ENCODE peak calls at places on chromosomes 12 and 14, in ten cellular contexts. A is aorta; Z is GM23338; H is CD8-positive, alpha-beta T cell; R is psoas muscle; U is lower lobe of right lung; L is heart right ventricle; W is BJ; B is CD8-positive, alpha-beta memory T cell; O is H7. C is an unnamed sample. For H3K36me3, the result is how much of the 10 kb centered on the place peaks cover.

GRCh38 chr14:67429651-67430205 is 17.8 kb upstream of the PLEK2 start:
- DNase-seq in A (no peak), Z (no peak), H (no peak), R (no peak), U (no peak), L (no peak), W (peak), B (no peak), O (no peak), C (no peak)

GRCh38 chr12:91778938-91779400 is 366.7 kb downstream of the BTG1 start:
- DNase-seq in A (no peak), Z (no peak), H (peak), R (no peak), U (no peak), L (peak), W (peak), B (no peak), O (no peak), C (peak)

GRCh38 chr12:27332407-27333310 is at the start of gene BMAL2:
- DNase-seq in A (peak), Z (peak), H (no peak), R (peak), U (peak), L (peak), W (no peak), B (peak), O (peak), C (peak)

GRCh38 chr12:47881826-47882427 is 22.9 kb downstream of the VDR start:
- DNase-seq in A (no peak), Z (no peak), H (no peak), R (peak), U (no peak), L (no peak), W (peak), B (no peak), O (no peak), C (no peak)

GRCh38 chr12:1933342-1933992 is 15.0 kb upstream of the CACNA2D4 start:
- DNase-seq in A (no peak), Z (no peak), H (no peak), R (no peak), U (no peak), L (no peak), W (no peak), B (no peak), O (peak), C (no peak)

GRCh38 chr14:63361790-63362189 is 43.1 kb upstream of the GPHB5 start:
- DNase-seq in A (no peak), Z (no peak), H (no peak), R (no peak), U (no peak), L (no peak), W (no peak), B (no peak), O (no peak), C (no peak)

GRCh38 chr12:61654698-61655097 is 605.5 kb upstream of the USP15 start:
- DNase-seq in A (no peak), Z (no peak), H (no peak), R (no peak), U (no peak), L (no peak), W (no peak), B (no peak), O (no peak), C (no peak)

GRCh38 chr12:107447336-107447735 is 238.3 kb upstream of the PWP1 start:
- DNase-seq in A (no peak), Z (no peak), H (no peak), R (no peak), U (no peak), L (no peak), W (no peak), B (no peak), O (no peak), C (no peak)

GRCh38 chr14:71675126-71675901 is 256.9 kb upstream of the RGS6 start:
- DNase-seq in A (no peak), Z (peak), H (no peak), R (no peak), U (no peak), L (no peak), W (no peak), B (no peak), O (peak), C (no peak)

GRCh38 chr12:64828713-64829112 is 4.3 kb downstream of the TBC1D30 start:
- DNase-seq in A (no peak), Z (no peak), H (no peak), R (no peak), U (no peak), L (no peak), W (no peak), B (no peak), O (no peak), C (no peak)

GRCh38 chr12:64452559-64453329 is 824 bp downstream of the TBK1 start:
- DNase-seq in A (no peak), Z (peak), H (no peak), R (no peak), U (no peak), L (no peak), W (peak), B (no peak), O (peak), C (no peak)

GRCh38 chr12:104650541-104650940 is 193.8 kb downstream of the CHST11 start:
- DNase-seq in A (no peak), Z (no peak), H (no peak), R (no peak), U (no peak), L (no peak), W (no peak), B (no peak), O (no peak), C (no peak)

DNA sequence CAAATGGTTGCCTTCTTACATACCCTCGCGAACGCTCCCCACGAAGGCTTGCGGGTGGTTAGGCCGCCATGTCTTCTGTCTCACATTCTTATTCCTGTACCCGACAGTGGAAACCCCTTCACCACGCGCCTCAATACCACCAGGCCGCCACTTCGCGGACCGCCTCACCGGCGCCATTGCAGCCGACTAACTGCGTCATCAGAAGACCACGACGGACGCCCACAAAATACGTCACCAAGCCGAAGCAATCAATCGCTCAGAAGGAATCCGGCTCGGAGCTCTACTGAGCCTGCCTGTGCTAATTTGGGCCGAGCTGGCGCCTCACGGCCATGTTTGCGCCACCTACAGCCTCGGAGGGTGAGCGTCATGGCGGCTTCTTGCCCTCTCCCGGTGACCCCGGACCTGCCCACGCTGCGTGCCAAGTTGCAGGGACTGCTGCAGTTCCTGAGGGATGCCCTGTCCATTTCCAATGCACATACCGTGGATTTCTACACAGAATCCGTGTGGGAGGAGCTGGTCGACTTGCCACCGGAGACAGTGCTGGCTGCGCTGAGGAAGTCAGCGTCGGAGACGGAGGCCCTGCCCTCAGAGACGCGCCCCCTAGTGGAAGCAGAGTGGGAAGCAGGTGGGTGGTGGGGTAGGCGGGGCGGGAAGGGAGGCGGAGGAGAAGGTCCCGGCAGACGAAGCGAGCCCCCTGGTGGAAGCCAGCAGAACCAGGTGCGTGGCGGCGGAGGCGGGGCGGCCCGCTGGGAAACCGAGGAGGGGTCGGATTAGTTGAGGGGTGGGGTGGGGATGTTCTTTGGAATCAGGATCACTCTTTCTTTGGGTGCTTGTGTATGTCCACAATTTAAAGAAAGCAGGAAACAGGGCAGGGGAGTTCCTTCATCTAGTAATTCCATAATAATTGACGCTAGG is at the start of the genes CCDC59 and METTL25:
- DNase-seq in A (peak), Z (peak), H (peak), R (peak), U (peak), L (peak), W (peak), B (peak), O (peak), C (peak)
- H3K4me3 ChIP-seq in A (peak), Z (peak), H (peak), R (peak), U (peak), L (peak), W (peak), B (peak), O (peak), C (peak)

GRCh38 chr14:73958591-73958990 is 8.5 kb downstream of the COQ6 start:
- DNase-seq in A (no peak), Z (no peak), H (no peak), R (no peak), U (no peak), L (no peak), W (no peak), B (no peak), O (no peak), C (no peak)
- H3K36me3 ChIP-seq in A (under half), Z (under half), H (under half), R (under half), U (half or more), L (half or more), W (under half), B (under half), O (under half), C (half or more)

GRCh38 chr12:52909256-52909655 is 4.4 kb upstream of the KRT8 start:
- DNase-seq in A (no peak), Z (no peak), H (no peak), R (no peak), U (no peak), L (no peak), W (no peak), B (no peak), O (no peak), C (no peak)
- H3K4me3 ChIP-seq in A (no peak), Z (peak), H (no peak), R (no peak), U (no peak), L (no peak), W (no peak), B (no peak), O (no peak), C (no peak)

DNA sequence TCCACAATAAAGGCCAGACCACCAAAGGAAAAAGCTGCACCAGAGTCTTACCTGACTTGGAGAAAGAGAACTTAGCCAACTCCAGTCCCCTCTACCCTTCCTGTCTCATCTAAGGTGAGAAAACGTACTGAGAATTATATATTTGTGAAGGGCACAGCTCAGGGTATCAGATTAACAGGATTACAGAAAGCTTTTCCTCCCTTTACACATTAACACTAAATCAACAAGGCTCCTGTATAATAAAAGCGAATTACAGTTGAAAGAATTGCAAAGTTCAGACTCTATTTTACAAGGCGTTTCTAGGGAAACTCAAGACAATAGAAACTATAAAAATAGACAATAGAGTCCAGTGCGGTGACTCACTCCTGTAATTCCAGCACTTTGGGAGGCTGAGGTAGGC is 82.7 kb upstream of the RPL10L start:
- DNase-seq in A (no peak), Z (no peak), H (no peak), R (no peak), U (no peak), L (no peak), W (no peak), B (no peak), O (no peak), C (no peak)
- H3K36me3 ChIP-seq in A (under half), Z (under half), H (under half), R (under half), U (under half), L (under half), W (under half), B (under half), O (under half), C (under half)

GRCh38 chr12:127636881-127637280 is 630.1 kb upstream of the TMEM132C start:
- DNase-seq in A (no peak), Z (no peak), H (no peak), R (no peak), U (no peak), L (no peak), W (no peak), B (no peak), O (no peak), C (no peak)

GRCh38 chr12:127635838-127636237 is 631.1 kb upstream of the TMEM132C start:
- DNase-seq in A (no peak), Z (no peak), H (no peak), R (no peak), U (no peak), L (no peak), W (no peak), B (no peak), O (no peak), C (no peak)

GRCh38 chr12:127642208-127642607 is 624.8 kb upstream of the TMEM132C start:
- DNase-seq in A (no peak), Z (no peak), H (no peak), R (no peak), U (no peak), L (no peak), W (no peak), B (no peak), O (no peak), C (no peak)

GRCh38 chr12:127640181-127640886 is 626.6 kb upstream of the TMEM132C start:
- DNase-seq in A (no peak), Z (no peak), H (no peak), R (no peak), U (no peak), L (peak), W (no peak), B (no peak), O (no peak), C (no peak)
- H3K4me3 ChIP-seq in A (no peak), Z (no peak), H (no peak), R (no peak), U (no peak), L (no peak), W (no peak), B (no peak), O (no peak), C (no peak)

GRCh38 chr12:123225443-123225842 is 7.5 kb downstream of the MPHOSPH9 start:
- DNase-seq in A (no peak), Z (no peak), H (no peak), R (no peak), U (no peak), L (no peak), W (no peak), B (no peak), O (no peak), C (no peak)
- H3K36me3 ChIP-seq in A (under half), Z (under half), H (under half), R (under half), U (under half), L (half or more), W (under half), B (under half), O (under half), C (under half)

GRCh38 chr14:69049675-69050074 is 70.6 kb upstream of the ACTN1 start:
- DNase-seq in A (no peak), Z (no peak), H (no peak), R (no peak), U (no peak), L (peak), W (peak), B (no peak), O (no peak), C (no peak)
- H3K4me3 ChIP-seq in A (no peak), Z (no peak), H (no peak), R (no peak), U (no peak), L (no peak), W (no peak), B (no peak), O (no peak), C (no peak)

DNA sequence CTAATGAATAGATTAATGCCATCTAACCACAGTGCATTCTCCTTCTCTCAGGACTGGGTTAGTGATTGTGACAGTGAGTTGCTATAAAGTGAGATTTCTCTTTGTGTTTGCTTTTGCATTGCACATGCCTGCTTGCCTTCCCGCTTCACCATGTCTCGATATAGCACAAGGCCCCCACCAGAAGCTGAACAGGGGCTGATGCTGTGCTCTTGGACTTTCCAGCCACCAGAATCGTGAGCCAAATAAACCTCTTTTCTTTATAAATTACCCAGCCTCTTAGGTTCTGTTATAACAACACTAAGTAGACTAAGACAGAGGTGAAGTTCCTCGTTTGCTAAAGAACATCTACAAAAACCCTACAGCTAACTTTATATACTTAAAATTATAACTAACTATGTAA is 173.0 kb downstream of the KIF26A start:
- DNase-seq in A (no peak), Z (no peak), H (no peak), R (no peak), U (no peak), L (no peak), W (no peak), B (no peak), O (no peak), C (no peak)
- H3K36me3 ChIP-seq in A (under half), Z (under half), H (under half), R (under half), U (under half), L (under half), W (under half), B (under half), O (under half), C (under half)

GRCh38 chr14:35534884-35535793 is 1.2 kb downstream of the INSM2 start:
- DNase-seq in A (peak), Z (peak), H (peak), R (peak), U (peak), L (peak), W (no peak), B (peak), O (peak), C (peak)

GRCh38 chr14:35533357-35534129 is 421 bp upstream of the INSM2 start:
- DNase-seq in A (peak), Z (peak), H (no peak), R (peak), U (peak), L (peak), W (no peak), B (peak), O (peak), C (peak)

GRCh38 chr14:35534130-35534883 is at the start of gene INSM2:
- DNase-seq in A (peak), Z (peak), H (no peak), R (peak), U (no peak), L (no peak), W (no peak), B (no peak), O (no peak), C (no peak)

GRCh38 chr14:35532783-35533356 is 1.1 kb upstream of the INSM2 start:
- DNase-seq in A (no peak), Z (no peak), H (no peak), R (no peak), U (no peak), L (no peak), W (no peak), B (no peak), O (no peak), C (no peak)

GRCh38 chr14:35535794-35536112 is 1.8 kb downstream of the INSM2 start:
- DNase-seq in A (no peak), Z (no peak), H (no peak), R (no peak), U (no peak), L (no peak), W (no peak), B (no peak), O (no peak), C (no peak)
- H3K4me3 ChIP-seq in A (no peak), Z (peak), H (no peak), R (peak), U (no peak), L (peak), W (no peak), B (no peak), O (peak), C (no peak)

GRCh38 chr12:57195186-57195585 is 21.4 kb upstream of the NXPH4 start:
- DNase-seq in A (no peak), Z (no peak), H (no peak), R (no peak), U (no peak), L (no peak), W (no peak), B (no peak), O (no peak), C (no peak)

GRCh38 chr12:57196439-57196838 is 20.2 kb upstream of the NXPH4 start:
- DNase-seq in A (no peak), Z (no peak), H (no peak), R (no peak), U (no peak), L (no peak), W (no peak), B (no peak), O (no peak), C (no peak)

GRCh38 chr12:57196956-57197355 is 19.6 kb upstream of the NXPH4 start:
- DNase-seq in A (no peak), Z (no peak), H (no peak), R (no peak), U (no peak), L (no peak), W (no peak), B (no peak), O (no peak), C (no peak)

GRCh38 chr12:57194253-57194652 is 22.3 kb upstream of the NXPH4 start:
- DNase-seq in A (no peak), Z (no peak), H (no peak), R (no peak), U (no peak), L (no peak), W (no peak), B (no peak), O (no peak), C (no peak)

DNA sequence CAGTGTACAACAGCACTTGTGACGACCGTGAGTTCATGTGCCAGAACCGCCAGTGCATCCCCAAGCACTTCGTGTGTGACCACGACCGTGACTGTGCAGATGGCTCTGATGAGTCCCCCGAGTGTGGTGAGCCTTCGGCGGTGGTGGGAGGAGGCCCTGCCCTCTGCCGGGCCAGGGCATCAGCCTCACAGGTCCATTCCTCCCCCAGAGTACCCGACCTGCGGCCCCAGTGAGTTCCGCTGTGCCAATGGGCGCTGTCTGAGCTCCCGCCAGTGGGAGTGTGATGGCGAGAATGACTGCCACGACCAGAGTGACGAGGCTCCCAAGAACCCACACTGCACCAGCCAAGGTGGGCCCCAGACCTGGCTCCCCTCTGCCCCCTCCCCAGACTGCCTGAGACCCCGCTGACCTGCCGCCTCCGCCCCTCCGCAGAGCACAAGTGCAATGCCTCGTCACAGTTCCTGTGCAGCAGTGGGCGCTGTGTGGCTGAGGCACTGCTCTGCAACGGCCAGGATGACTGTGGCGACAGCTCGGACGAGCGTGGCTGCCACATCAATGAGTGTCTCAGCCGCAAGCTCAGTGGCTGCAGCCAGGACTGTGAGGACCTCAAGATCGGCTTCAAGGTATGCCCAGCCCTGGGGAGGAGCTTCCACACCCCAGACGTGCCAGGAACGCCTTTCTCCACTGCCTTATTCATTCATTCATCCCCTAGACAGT is 20.8 kb upstream of the NXPH4 start:
- DNase-seq in A (no peak), Z (no peak), H (no peak), R (no peak), U (no peak), L (no peak), W (no peak), B (no peak), O (no peak), C (no peak)
- H3K36me3 ChIP-seq in A (under half), Z (under half), H (under half), R (under half), U (half or more), L (half or more), W (half or more), B (under half), O (half or more), C (under half)